ENCODE peak calls at places on chromosomes 2 and 18, in eight cellular contexts. F, M, X, P, A, O, E and K are unnamed samples.

GRCh38 chr18:34977787-34978532 is 63.3 kb upstream of the MAPRE2 start:
- DNase-seq in O (peak; percentile 6), F (peak; percentile 53), E (peak; percentile 38), P (peak; percentile 76), A (peak; percentile 57), M (peak; percentile 78), X (peak; percentile 49), K (no peak)

GRCh38 chr2:114056294-114057143 is 166.6 kb downstream of the ACTR3 start:
- DNase-seq in E (no peak), O (no peak), X (no peak), A (no peak), P (no peak), F (no peak), M (no peak), K (no peak)

GRCh38 chr18:70452501-70452900 is 163.7 kb downstream of the SOCS6 start:
- DNase-seq in X (no peak), P (no peak), M (no peak), F (peak; percentile 30), O (no peak), E (no peak), A (peak; percentile 53), K (no peak)

GRCh38 chr2:66571873-66572272 is 136.9 kb downstream of the MEIS1 start:
- DNase-seq in M (no peak), P (no peak), A (no peak), O (peak; percentile 68), E (no peak), F (no peak), X (no peak), K (no peak)

GRCh38 chr2:18545384-18545783 is 15.1 kb downstream of the RDH14 start:
- DNase-seq in F (no peak), P (no peak), M (no peak), O (peak; percentile 86), X (no peak), E (no peak), A (no peak), K (no peak)

GRCh38 chr2:12870692-12871091 is 154.0 kb downstream of the TRIB2 start:
- DNase-seq in F (no peak), O (peak; percentile 11), P (no peak), A (no peak), E (no peak), M (no peak), X (no peak), K (no peak)

GRCh38 chr18:56257215-56257614 is 381.2 kb downstream of the TXNL1 start:
- DNase-seq in X (no peak), P (no peak), M (no peak), F (no peak), O (peak; percentile 96), E (no peak), A (no peak), K (no peak)

GRCh38 chr2:24840962-24841945 is 48.0 kb downstream of the CENPO start:
- DNase-seq in M (no peak), P (no peak), E (no peak), X (no peak), O (no peak), F (no peak), A (no peak), K (no peak)

GRCh38 chr18:48835745-48836191 is 115.0 kb downstream of the SMAD7 start:
- DNase-seq in M (peak; percentile 30), E (no peak), F (no peak), O (no peak), P (no peak), A (no peak), X (peak; percentile 19), K (no peak)

GRCh38 chr2:200040251-200040650 is 84.9 kb downstream of the MAIP1 start:
- DNase-seq in F (no peak), E (no peak), P (no peak), M (no peak), A (no peak), X (no peak), O (peak; percentile 72), K (no peak)

GRCh38 chr2:140600116-140600515 is 1530.7 kb downstream of the LRP1B start:
- DNase-seq in A (no peak), P (no peak), E (no peak), F (no peak), O (peak; percentile 37), X (no peak), M (no peak), K (no peak)

GRCh38 chr2:105261061-105261460 is 19.5 kb downstream of the GPR45 start:
- DNase-seq in X (no peak), A (no peak), M (no peak), E (no peak), P (no peak), O (peak; percentile 96), F (no peak), K (no peak)

GRCh38 chr2:46384457-46384815 is 87.2 kb downstream of the EPAS1 start:
- DNase-seq in E (no peak), F (no peak), M (no peak), X (no peak), P (no peak), O (no peak), A (peak; percentile 17), K (no peak)

GRCh38 chr2:43414033-43414432 is 181.8 kb downstream of the THADA start:
- DNase-seq in E (no peak), M (no peak), F (no peak), O (no peak), A (no peak), P (no peak), X (no peak), K (no peak)

GRCh38 chr2:119126650-119127049 is 31.9 kb downstream of the C1QL2 start:
- DNase-seq in F (no peak), E (no peak), M (peak; percentile 66), O (no peak), P (peak; percentile 37), X (peak; percentile 54), A (peak; percentile 95), K (no peak)

GRCh38 chr18:54229660-54230059 is 5.2 kb upstream of the MBD2 start:
- DNase-seq in X (no peak), A (no peak), M (no peak), E (no peak), F (no peak), P (no peak), O (no peak), K (no peak)

GRCh38 chr2:204325468-204325867 is 219.8 kb upstream of the PARD3B start:
- DNase-seq in A (peak; percentile 69), F (peak; percentile 66), P (peak; percentile 62), O (peak; percentile 87), M (no peak), X (peak; percentile 44), E (peak; percentile 49), K (no peak)

GRCh38 chr18:77124452-77124922 is 8.1 kb downstream of the MBP start:
- DNase-seq in X (peak; percentile 55), A (no peak), M (no peak), F (no peak), P (no peak), E (no peak), O (no peak), K (peak; percentile 37)

GRCh38 chr2:157836531-157836930 is 39.6 kb downstream of the ACVR1 start:
- DNase-seq in P (no peak), F (no peak), O (no peak), A (no peak), M (no peak), E (no peak), X (no peak), K (no peak)

GRCh38 chr18:55588001-55588875 is at the start of gene TCF4:
- DNase-seq in P (peak; percentile 30), F (peak; percentile 64), O (peak; percentile 52), E (peak; percentile 52), M (peak; percentile 68), A (peak; percentile 73), X (peak; percentile 36), K (peak; percentile 13)

GRCh38 chr2:18637196-18637595 is 47.8 kb upstream of the NT5C1B start:
- DNase-seq in F (no peak), M (no peak), E (no peak), X (no peak), P (no peak), A (no peak), O (no peak), K (no peak)

GRCh38 chr2:129923265-129924141 is 56.0 kb upstream of the RAB6C start:
- DNase-seq in E (no peak), F (peak; percentile 39), A (peak; percentile 90), M (no peak), X (no peak), O (peak; percentile 37), P (no peak), K (no peak)

GRCh38 chr18:10009321-10010144 is 95.7 kb downstream of the VAPA start:
- DNase-seq in X (no peak), E (no peak), F (no peak), A (no peak), P (no peak), M (no peak), O (no peak), K (no peak)

GRCh38 chr2:200306719-200306968 is 151 bp downstream of the SPATS2L start:
- DNase-seq in M (no peak), O (no peak), P (no peak), A (no peak), F (no peak), X (no peak), E (no peak), K (no peak)

DNA sequence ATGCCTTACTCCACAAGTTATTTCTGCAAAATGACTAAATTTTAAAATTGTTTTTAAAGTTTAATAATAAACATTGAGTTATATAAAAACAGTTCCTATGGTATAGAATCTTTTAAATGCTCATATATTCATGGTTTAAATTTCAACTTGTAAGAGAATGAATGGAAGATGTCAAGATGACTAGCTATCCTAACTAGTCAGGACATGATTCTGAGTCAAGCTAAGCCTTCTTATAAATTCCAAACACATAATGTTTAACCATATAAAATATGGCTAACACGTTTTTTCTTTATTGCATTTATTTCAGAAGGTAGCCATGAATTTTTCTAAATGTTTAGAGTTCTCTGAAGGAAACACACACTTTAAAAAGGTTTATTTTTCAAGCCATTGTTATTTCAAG is 320.4 kb downstream of the CBLN2 start:
- DNase-seq in E (no peak), F (no peak), M (no peak), A (no peak), O (no peak), P (no peak), X (no peak), K (no peak)
- H3K9me3 ChIP-seq in E (no peaks in the 10 kb centered on the region), F (no peaks in the 10 kb centered on the region), M (no peaks in the 10 kb centered on the region), A (no peaks in the 10 kb centered on the region), O (peaks cover 4% of the 10 kb centered on the region), P (no peaks in the 10 kb centered on the region), X (no peaks in the 10 kb centered on the region), K (no peaks in the 10 kb centered on the region)

GRCh38 chr2:52570716-52571115 is 1196.9 kb upstream of the CHAC2 start:
- DNase-seq in A (no peak), E (no peak), P (no peak), F (no peak), O (no peak), X (no peak), M (no peak), K (no peak)
- H3K9me3 ChIP-seq in A (no peaks in the 10 kb centered on the region), E (peaks cover 6% of the 10 kb centered on the region), P (peaks cover 3% of the 10 kb centered on the region), F (no peaks in the 10 kb centered on the region), O (peaks cover 8% of the 10 kb centered on the region), X (peaks cover 4% of the 10 kb centered on the region), M (peaks cover 7% of the 10 kb centered on the region), K (no peaks in the 10 kb centered on the region)

GRCh38 chr2:34419856-34420255 is 820.8 kb upstream of the FAM98A start:
- DNase-seq in M (no peak), F (no peak), A (no peak), P (no peak), E (no peak), O (no peak), X (no peak), K (no peak)

GRCh38 chr2:34423301-34423700 is 824.2 kb upstream of the FAM98A start:
- DNase-seq in M (no peak), E (no peak), A (no peak), P (no peak), X (no peak), O (no peak), F (no peak), K (no peak)
- H3K9me3 ChIP-seq in M (no peaks in the 10 kb centered on the region), E (no peaks in the 10 kb centered on the region), A (peaks cover 10% of the 10 kb centered on the region), P (no peaks in the 10 kb centered on the region), X (peaks cover 5% of the 10 kb centered on the region), O (peaks cover 6% of the 10 kb centered on the region), F (no peaks in the 10 kb centered on the region), K (no peaks in the 10 kb centered on the region)

GRCh38 chr2:6845903-6846302 is 19.8 kb downstream of the CMPK2 start:
- DNase-seq in A (no peak), X (no peak), P (no peak), M (no peak), F (no peak), O (no peak), E (no peak), K (no peak)
- H3K9me3 ChIP-seq in A (peaks cover 51% of the 10 kb centered on the region), X (peaks cover 80% of the 10 kb centered on the region), P (peaks cover 49% of the 10 kb centered on the region), M (peaks cover 69% of the 10 kb centered on the region), F (no peaks in the 10 kb centered on the region), O (peaks cover 11% of the 10 kb centered on the region), E (peaks cover 83% of the 10 kb centered on the region), K (peaks cover 33% of the 10 kb centered on the region)